ENCODE peak calls at places on chromosomes 16 and 17, in four cellular contexts. One of them, this sample, is unnamed.

GRCh38 chr17:18225562-18226283 is at the start of gene LLGL1:
- DNase-seq in K562: peak; percentile 71
- DNase-seq in HepG2: no peak
- DNase-seq in GM12878: no peak
- DNase-seq in this sample: peak; percentile 87

GRCh38 chr17:43085489-43085888 is 39.7 kb downstream of the BRCA1 start:
- DNase-seq in K562: no peak
- DNase-seq in HepG2: peak; percentile 9
- DNase-seq in GM12878: no peak
- DNase-seq in this sample: no peak

GRCh38 chr16:84356591-84357116 is 11.7 kb upstream of the ATP2C2 start:
- DNase-seq in K562: no peak
- DNase-seq in HepG2: peak; percentile 68
- DNase-seq in GM12878: no peak
- DNase-seq in this sample: no peak

GRCh38 chr17:6919158-6919557 is 76.7 kb upstream of the ALOX12 start:
- DNase-seq in K562: no peak
- DNase-seq in HepG2: no peak
- DNase-seq in GM12878: no peak
- DNase-seq in this sample: no peak

GRCh38 chr16:57462978-57463362 is 491 bp downstream of the POLR2C start:
- DNase-seq in K562: no peak
- DNase-seq in HepG2: no peak
- DNase-seq in GM12878: no peak
- DNase-seq in this sample: peak; percentile 55

GRCh38 chr17:43943769-43944418 is 1.6 kb upstream of the PPY start:
- DNase-seq in K562: peak; percentile 80
- DNase-seq in HepG2: peak; percentile 70
- DNase-seq in GM12878: peak; percentile 38
- DNase-seq in this sample: peak; percentile 83

GRCh38 chr16:10983175-10983558 is 38.8 kb downstream of the CLEC16A start:
- DNase-seq in K562: no peak
- DNase-seq in HepG2: no peak
- DNase-seq in GM12878: no peak
- DNase-seq in this sample: no peak

GRCh38 chr16:67594256-67594915 is 32.1 kb downstream of the CTCF start:
- DNase-seq in K562: no peak
- DNase-seq in HepG2: no peak
- DNase-seq in GM12878: no peak
- DNase-seq in this sample: no peak

GRCh38 chr16:1909661-1910231 is 8.5 kb downstream of the HS3ST6 start:
- DNase-seq in K562: peak; percentile 50
- DNase-seq in HepG2: no peak
- DNase-seq in GM12878: no peak
- DNase-seq in this sample: peak; percentile 81

GRCh38 chr17:45223541-45224528 is 2.1 kb downstream of the FMNL1 start:
- DNase-seq in K562: no peak
- DNase-seq in HepG2: no peak
- DNase-seq in GM12878: no peak
- DNase-seq in this sample: no peak

GRCh38 chr16:27918755-27919154 is 144.8 kb downstream of the GSG1L start:
- DNase-seq in K562: no peak
- DNase-seq in HepG2: no peak
- DNase-seq in GM12878: no peak
- DNase-seq in this sample: no peak

GRCh38 chr17:76014100-76014924 is 12.8 kb downstream of the EVPL start:
- DNase-seq in K562: peak; percentile 89
- DNase-seq in HepG2: peak; percentile 72
- DNase-seq in GM12878: no peak
- DNase-seq in this sample: peak; percentile 97

GRCh38 chr17:35568561-35568960 is 7.9 kb upstream of the SLFN14 start:
- DNase-seq in K562: peak; percentile 24
- DNase-seq in HepG2: peak; percentile 29
- DNase-seq in GM12878: no peak
- DNase-seq in this sample: peak; percentile 27

DNA sequence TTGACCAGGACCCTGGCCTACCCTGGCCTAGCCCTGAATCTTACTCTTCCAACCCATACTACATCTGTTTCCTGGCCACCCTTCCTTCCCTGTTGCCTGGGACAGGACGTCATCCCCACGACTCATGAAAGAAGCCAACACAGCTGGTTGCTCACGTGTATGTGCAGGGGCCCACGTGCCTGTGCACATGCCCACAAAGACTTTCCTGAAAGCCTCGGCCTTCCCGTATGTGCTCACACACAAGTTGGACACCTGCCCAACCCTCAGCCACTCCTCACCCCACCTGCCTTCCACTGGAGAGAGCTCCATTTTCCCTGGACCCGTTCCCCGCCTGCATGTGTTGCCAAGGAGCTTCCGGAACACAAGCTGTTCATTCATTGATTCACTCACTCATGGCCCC is 7.0 kb downstream of the PLXDC1 start:
- DNase-seq in K562: no peak
- DNase-seq in HepG2: no peak
- DNase-seq in GM12878: no peak
- DNase-seq in this sample: no peak
- TF ChIP-seq EP300 in K562: no peak
- TF ChIP-seq EP300 in HepG2: no peak
- TF ChIP-seq EP300 in GM12878: no peak
- TF ChIP-seq EP300 in this sample: no peak

DNA sequence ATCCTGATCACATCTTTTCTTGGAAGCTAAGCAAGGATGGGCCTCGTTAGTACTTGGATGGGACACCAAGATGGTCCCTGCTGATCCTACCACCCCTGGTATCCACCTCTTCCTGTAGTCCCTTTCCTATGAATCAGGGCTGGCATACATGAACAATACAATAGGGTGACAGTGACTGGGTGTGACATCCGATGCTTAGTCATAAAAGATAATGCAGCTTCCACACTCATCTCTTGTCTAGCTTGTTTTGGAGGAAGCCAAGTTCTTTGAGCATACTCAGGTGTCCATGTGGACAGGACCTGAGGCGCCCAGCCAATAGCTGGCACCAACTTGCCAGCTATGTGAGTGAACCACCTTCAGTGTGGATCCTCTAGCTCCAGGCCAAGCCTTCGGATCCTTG is 62.5 kb upstream of the NFAT5 start:
- DNase-seq in K562: no peak
- DNase-seq in HepG2: peak; percentile 34
- DNase-seq in GM12878: no peak
- DNase-seq in this sample: no peak
- TF ChIP-seq TAF1 in K562: no peak
- TF ChIP-seq TAF1 in HepG2: no peak
- TF ChIP-seq TAF1 in GM12878: no peak
- TF ChIP-seq TAF1 in this sample: no peak

GRCh38 chr17:83127431-83128160 is 48.2 kb downstream of the METRNL start:
- DNase-seq in K562: no peak
- DNase-seq in HepG2: no peak
- DNase-seq in GM12878: no peak
- DNase-seq in this sample: no peak
- TF ChIP-seq FOXM1 in K562: no peak
- TF ChIP-seq FOXM1 in HepG2: no peak
- TF ChIP-seq FOXM1 in GM12878: no peak
- TF ChIP-seq FOXM1 in this sample: no peak

GRCh38 chr17:72810991-72811508 is 281.4 kb downstream of the SLC39A11 start:
- DNase-seq in K562: no peak
- DNase-seq in HepG2: no peak
- DNase-seq in GM12878: no peak
- DNase-seq in this sample: no peak
- TF ChIP-seq EP300 in K562: no peak
- TF ChIP-seq EP300 in HepG2: no peak
- TF ChIP-seq EP300 in GM12878: no peak
- TF ChIP-seq EP300 in this sample: no peak